ENCODE peak calls at places on chromosomes 13 and 19, in seven cellular contexts. A is PC-9, U is vagina, Q is hepatocyte, K is colonic mucosa, I is thoracic aorta, N is ascending aorta. L is an unnamed sample.

GRCh38 chr19:10896851-10897526 is 25.6 kb downstream of the CARM1 start:
- DNase-seq in K (peak; percentile 40), A (no peak), I (no peak), Q (no peak), N (no peak), U (no peak), L (no peak)

GRCh38 chr19:58544591-58545285 is 874 bp downstream of the TRIM28 start:
- DNase-seq in Q (peak; percentile 88), I (no peak), N (no peak), K (peak; percentile 58), A (no peak), U (no peak), L (no peak)

GRCh38 chr19:11821474-11821873 is 7.4 kb downstream of the ZNF440 start:
- DNase-seq in K (no peak), U (no peak), I (no peak), A (no peak), N (no peak), Q (no peak), L (no peak)

GRCh38 chr13:47801555-47801954 is 199.5 kb downstream of the SUCLA2 start:
- DNase-seq in U (no peak), N (no peak), K (no peak), A (no peak), I (no peak), Q (no peak), L (no peak)

GRCh38 chr13:38753878-38754277 is 67.0 kb downstream of the FREM2 start:
- DNase-seq in U (no peak), K (no peak), A (no peak), N (no peak), I (no peak), Q (no peak), L (no peak)

GRCh38 chr13:36887758-36888521 is 32.1 kb downstream of the SMAD9 start:
- DNase-seq in I (no peak), U (no peak), K (no peak), N (no peak), A (no peak), Q (no peak), L (no peak)

GRCh38 chr13:26985285-26985878 is 186.2 kb downstream of the USP12 start:
- DNase-seq in K (peak; percentile 87), N (peak; percentile 88), U (no peak), A (peak; percentile 74), I (peak; percentile 31), Q (peak; percentile 85), L (peak; percentile 70)

GRCh38 chr19:17610384-17610783 is 54.9 kb downstream of the COLGALT1 start:
- DNase-seq in N (no peak), K (no peak), Q (no peak), U (no peak), I (no peak), A (peak; percentile 47), L (no peak)

GRCh38 chr13:51781246-51782022 is 22.5 kb downstream of the DHRS12 start:
- DNase-seq in I (no peak), N (no peak), U (no peak), K (no peak), A (no peak), Q (peak; percentile 44), L (no peak)

GRCh38 chr13:99663185-99663825 is 162.0 kb downstream of the TM9SF2 start:
- DNase-seq in K (no peak), N (no peak), A (peak; percentile 19), Q (no peak), I (no peak), U (no peak), L (no peak)

DNA sequence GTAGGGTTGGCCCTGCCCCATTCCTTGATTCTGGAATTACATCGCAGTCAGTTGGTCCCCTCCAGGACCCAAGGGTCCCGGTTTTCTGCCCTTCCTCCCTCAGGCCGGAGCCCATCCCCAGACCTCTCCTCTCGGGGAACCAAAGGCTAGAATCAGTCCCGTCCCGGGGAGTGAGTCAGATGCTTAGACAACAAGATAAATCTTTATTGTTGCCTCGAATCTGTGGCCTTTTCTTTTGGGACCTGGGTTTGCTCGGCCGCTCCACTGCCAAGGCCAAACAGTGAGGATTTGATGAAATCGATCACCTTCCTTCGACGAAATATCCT is 258 bp upstream of the RASIP1 start:
- DNase-seq in K (no peak), A (no peak), I (no peak), U (no peak), Q (no peak), N (no peak), L (no peak)
- H3K4me3 ChIP-seq in K (no peak overlapping the region), A (peak overlapping the region; percentile 50), I (no peak overlapping the region), U (peak overlapping the region; percentile 57), Q (no peak overlapping the region), N (peak overlapping the region; percentile 77), L (peak overlapping the region; percentile 22)

DNA sequence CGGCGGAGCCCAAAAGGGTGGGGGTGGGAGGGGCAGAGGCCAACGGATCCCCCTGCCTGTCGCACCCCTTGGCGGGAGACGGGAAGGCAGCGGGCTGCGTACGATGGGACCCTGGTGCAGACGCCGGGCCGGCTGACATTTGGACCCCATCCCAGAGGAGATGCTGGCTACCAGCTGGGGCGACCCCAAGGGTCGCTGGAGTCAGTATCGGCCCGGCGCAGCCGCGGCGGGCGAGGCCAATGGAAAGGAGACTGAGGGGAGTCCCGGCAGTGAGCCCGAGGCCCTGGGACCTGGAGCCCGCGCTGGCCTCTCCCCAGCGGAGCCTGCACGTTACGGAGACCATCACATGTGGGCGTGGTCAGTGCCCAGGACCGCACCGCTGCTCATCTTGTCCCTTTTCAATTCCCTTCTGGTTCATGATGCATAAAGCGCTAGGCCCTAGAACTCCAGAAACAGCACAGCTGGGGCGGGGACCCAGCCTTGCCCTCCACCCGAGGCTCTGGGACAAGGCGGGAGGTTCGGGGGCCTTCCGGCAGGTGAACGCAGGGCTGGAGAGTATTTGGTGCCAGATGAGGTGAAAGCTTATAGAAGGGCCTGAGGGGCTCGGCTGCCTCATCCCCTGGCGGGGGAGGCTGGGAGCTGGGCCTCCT is 8.0 kb downstream of the C19orf25 start:
- DNase-seq in I (no peak), U (no peak), A (no peak), N (no peak), K (no peak), Q (peak; percentile 51), L (no peak)
- H3K4me1 ChIP-seq in I (peaks cover 44% of the 10 kb centered on the region), U (peaks cover 64% of the 10 kb centered on the region), A (no peaks in the 10 kb centered on the region), N (peaks cover 41% of the 10 kb centered on the region), K (peaks cover 34% of the 10 kb centered on the region), Q (peaks cover 39% of the 10 kb centered on the region), L (peaks cover 48% of the 10 kb centered on the region)

GRCh38 chr19:1161716-1162115 is 12.4 kb downstream of the SBNO2 start:
- DNase-seq in N (no peak), Q (no peak), A (peak; percentile 74), K (no peak), U (no peak), I (no peak), L (no peak)
- H3K27ac ChIP-seq in N (peak overlapping the region; percentile 11), Q (no peak overlapping the region), A (no peak overlapping the region), K (no peak overlapping the region), U (no peak overlapping the region), I (no peak overlapping the region), L (no peak overlapping the region)

GRCh38 chr19:36032251-36033104 is at the start of gene CLIP3:
- DNase-seq in N (peak; percentile 81), K (peak; percentile 32), A (no peak), U (no peak), I (no peak), Q (peak; percentile 79), L (no peak)
- H3K4me3 ChIP-seq in N (peak within 1 kb of the TSS; percentile 95), K (peak within 1 kb of the TSS; percentile 23), A (no peak within 1 kb of the TSS), U (peak within 1 kb of the TSS; percentile 68), I (peak within 1 kb of the TSS; percentile 99), Q (peak within 1 kb of the TSS; percentile 94), L (peak within 1 kb of the TSS; percentile 47)

GRCh38 chr19:40598121-40598917 is 2.9 kb upstream of the LTBP4 start:
- DNase-seq in Q (peak; percentile 92), A (peak; percentile 60), U (no peak), N (peak; percentile 94), K (peak; percentile 92), I (peak; percentile 69), L (peak; percentile 89)
- H3K4me1 ChIP-seq in Q (peaks cover 30% of the 10 kb centered on the region), A (peaks cover 32% of the 10 kb centered on the region), U (peaks cover 63% of the 10 kb centered on the region), N (peaks cover 52% of the 10 kb centered on the region), K (peaks cover 22% of the 10 kb centered on the region), I (peaks cover 41% of the 10 kb centered on the region), L (peaks cover 13% of the 10 kb centered on the region)

GRCh38 chr19:7989071-7989575 is 16.3 kb downstream of the ELAVL1 start:
- DNase-seq in U (no peak), A (peak; percentile 81), I (no peak), K (no peak), N (no peak), Q (no peak), L (peak; percentile 49)
- H3K27ac ChIP-seq in U (no peak overlapping the region), A (peak overlapping the region; percentile 52), I (no peak overlapping the region), K (no peak overlapping the region), N (no peak overlapping the region), Q (peak overlapping the region; percentile 31), L (peak overlapping the region; percentile 83)

GRCh38 chr19:15875075-15875474 is 22.8 kb downstream of the CYP4F2 start:
- DNase-seq in Q (no peak), K (no peak), A (no peak), N (peak; percentile 4), I (no peak), U (no peak), L (no peak)
- H3K4me3 ChIP-seq in Q (no peak overlapping the region), K (no peak overlapping the region), A (no peak overlapping the region), N (no peak overlapping the region), I (no peak overlapping the region), U (no peak overlapping the region), L (no peak overlapping the region)

GRCh38 chr19:1217366-1217765 is 11.8 kb downstream of the STK11 start:
- DNase-seq in U (no peak), I (no peak), Q (no peak), A (no peak), N (no peak), K (no peak), L (no peak)
- H3K4me1 ChIP-seq in U (peaks cover 60% of the 10 kb centered on the region), I (peaks cover 48% of the 10 kb centered on the region), Q (peaks cover 12% of the 10 kb centered on the region), A (peaks cover 31% of the 10 kb centered on the region), N (peaks cover 66% of the 10 kb centered on the region), K (peaks cover 16% of the 10 kb centered on the region), L (peaks cover 21% of the 10 kb centered on the region)

GRCh38 chr13:77969299-77969698 is 50.7 kb upstream of the EDNRB start:
- DNase-seq in N (no peak), U (no peak), A (no peak), K (no peak), Q (no peak), I (no peak), L (no peak)

GRCh38 chr13:77966671-77967070 is 48.0 kb upstream of the EDNRB start:
- DNase-seq in A (no peak), I (no peak), N (no peak), K (no peak), U (no peak), Q (no peak), L (no peak)
- H3K27ac ChIP-seq in A (no peak overlapping the region), I (no peak overlapping the region), N (no peak overlapping the region), K (no peak overlapping the region), U (no peak overlapping the region), Q (no peak overlapping the region), L (no peak overlapping the region)

DNA sequence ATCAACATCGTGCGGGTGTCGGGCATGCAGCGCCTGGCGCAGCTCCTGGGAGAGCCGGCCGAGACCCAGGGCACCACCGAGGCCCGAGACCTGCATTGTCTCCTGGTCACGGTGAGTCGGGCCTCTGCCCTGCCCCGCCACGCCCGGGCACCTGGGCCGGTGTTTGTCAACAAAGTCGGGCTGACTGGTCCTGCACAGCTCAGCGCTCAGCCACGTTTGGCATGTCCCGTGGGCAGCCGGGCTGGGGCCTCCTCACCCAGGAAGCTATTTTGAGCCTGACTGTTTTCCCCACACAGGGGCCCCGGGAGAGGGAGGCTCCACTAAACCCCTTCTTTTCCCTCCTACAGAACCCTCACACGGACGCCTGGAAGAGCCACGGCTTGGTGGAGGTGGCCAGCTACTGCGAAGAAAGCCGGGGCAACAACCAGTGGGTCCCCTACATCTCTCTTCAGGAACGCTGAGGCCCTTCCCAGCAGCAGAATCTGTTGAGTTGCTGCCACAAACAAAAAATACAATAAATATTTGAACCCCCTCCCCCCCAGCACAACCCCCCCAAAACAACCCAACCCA is 1.3 kb downstream of the GADD45B start:
- DNase-seq in N (peak; percentile 81), I (no peak), K (peak; percentile 77), U (no peak), Q (peak; percentile 69), A (peak; percentile 62), L (peak; percentile 48)
- H3K4me3 ChIP-seq in N (peak overlapping the region; percentile 98), I (peak overlapping the region; percentile 89), K (peak overlapping the region; percentile 73), U (peak overlapping the region; percentile 98), Q (peak overlapping the region; percentile 54), A (peak overlapping the region; percentile 77), L (peak overlapping the region; percentile 84)